ENCODE peak calls at places on chromosome 13, in four cellular contexts. W, E, J and B are unnamed samples.

GRCh38 chr13:109198585-109198984 is 569.2 kb downstream of the MYO16 start:
- ATAC-seq in W (no peak), E (no peak), J (no peak), B (no peak)

GRCh38 chr13:113927661-113928581 is 46.0 kb downstream of the C13orf46 start:
- ATAC-seq in W (no peak), E (no peak), J (peak; percentile 40), B (peak; percentile 55)

GRCh38 chr13:73861136-73861535 is 273.1 kb downstream of the KLF12 start:
- ATAC-seq in E (no peak), J (no peak), W (no peak), B (no peak)

GRCh38 chr13:36352350-36352749 is 6.2 kb upstream of the SPART start:
- ATAC-seq in W (no peak), J (no peak), E (no peak), B (no peak)

GRCh38 chr13:30766957-30767603 is 31.7 kb downstream of the ALOX5AP start:
- ATAC-seq in J (peak; percentile 82), E (peak; percentile 92), W (peak; percentile 85), B (no peak)

GRCh38 chr13:98476106-98476505 is 100.8 kb downstream of the STK24 start:
- ATAC-seq in W (peak; percentile 57), J (peak; percentile 3), E (peak; percentile 46), B (no peak)

GRCh38 chr13:30120133-30120822 is 187.1 kb downstream of the KATNAL1 start:
- ATAC-seq in J (no peak), E (peak; percentile 50), W (no peak), B (no peak)

GRCh38 chr13:99087954-99088491 is 110.2 kb upstream of the DOCK9 start:
- ATAC-seq in J (peak; percentile 40), W (peak; percentile 43), E (peak; percentile 54), B (peak; percentile 18)

GRCh38 chr13:33917135-33917534 is 99.2 kb downstream of the RFC3 start:
- ATAC-seq in W (no peak), E (no peak), J (no peak), B (no peak)

GRCh38 chr13:64925284-64925683 is 2304.9 kb downstream of the PCDH9 start:
- ATAC-seq in W (no peak), E (peak; percentile 29), J (no peak), B (no peak)

GRCh38 chr13:50596776-50597203 is 246.7 kb downstream of the DLEU7 start:
- ATAC-seq in W (no peak), E (no peak), J (no peak), B (no peak)

GRCh38 chr13:30829145-30829544 is 76.9 kb upstream of the MEDAG start:
- ATAC-seq in E (no peak), W (no peak), J (no peak), B (no peak)

GRCh38 chr13:33105387-33106005 is 89.3 kb downstream of the KL start:
- ATAC-seq in W (no peak), J (peak; percentile 34), E (peak; percentile 19), B (peak; percentile 20)

GRCh38 chr13:20939662-20940061 is 37.1 kb upstream of the XPO4 start:
- ATAC-seq in J (no peak), E (no peak), W (no peak), B (no peak)

GRCh38 chr13:99415014-99415650 is 86.1 kb upstream of the TM9SF2 start:
- ATAC-seq in W (no peak), J (no peak), E (no peak), B (peak; percentile 43)

GRCh38 chr13:100875392-100876043 is 200.9 kb upstream of the TMTC4 start:
- ATAC-seq in W (no peak), E (peak; percentile 88), J (no peak), B (no peak)

GRCh38 chr13:28550721-28551497 is 56.0 kb upstream of the FLT1 start:
- ATAC-seq in J (no peak), E (no peak), W (no peak), B (no peak)

GRCh38 chr13:20475927-20476691 is 49.5 kb downstream of the CRYL1 start:
- ATAC-seq in W (peak; percentile 88), E (peak; percentile 97), J (peak; percentile 94), B (peak; percentile 28)

GRCh38 chr13:31870511-31870910 is 131.2 kb downstream of the RXFP2 start:
- ATAC-seq in W (no peak), E (no peak), J (no peak), B (no peak)

GRCh38 chr13:49810825-49811526 is 18.5 kb upstream of the KPNA3 start:
- ATAC-seq in E (peak; percentile 30), J (no peak), W (no peak), B (no peak)

GRCh38 chr13:76955236-76955635 is 6.9 kb downstream of the ACOD1 start:
- ATAC-seq in J (no peak), W (no peak), E (no peak), B (no peak)

GRCh38 chr13:107104631-107105030 is 536.7 kb upstream of the ARGLU1 start:
- ATAC-seq in W (no peak), J (no peak), E (no peak), B (no peak)

GRCh38 chr13:19810996-19811881 is 28.5 kb upstream of the PSPC1 start:
- ATAC-seq in J (no peak), E (no peak), W (no peak), B (no peak)

GRCh38 chr13:24763596-24764275 is at the start of gene RNF17:
- ATAC-seq in W (no peak), J (no peak), E (no peak), B (no peak)

GRCh38 chr13:53204598-53204997 is 176.0 kb downstream of the OLFM4 start:
- ATAC-seq in W (no peak), J (no peak), E (no peak), B (no peak)

GRCh38 chr13:25775986-25776385 is 275.8 kb downstream of the SHISA2 start:
- ATAC-seq in J (no peak), E (no peak), W (no peak), B (no peak)

GRCh38 chr13:109869312-109870237 is 83.2 kb upstream of the IRS2 start:
- ATAC-seq in W (no peak), J (peak; percentile 91), E (peak; percentile 61), B (peak; percentile 81)

GRCh38 chr13:25080773-25081172 is 15.2 kb upstream of the PABPC3 start:
- ATAC-seq in W (no peak), J (no peak), E (no peak), B (no peak)

GRCh38 chr13:82747948-82748347 is 1134.3 kb downstream of the SLITRK1 start:
- ATAC-seq in J (no peak), E (no peak), W (no peak), B (no peak)

GRCh38 chr13:20990910-20991525 is 70.4 kb downstream of the LATS2 start:
- ATAC-seq in J (no peak), E (no peak), W (no peak), B (no peak)

GRCh38 chr13:42547615-42548014 is 26.3 kb upstream of the TNFSF11 start:
- ATAC-seq in W (no peak), J (no peak), E (no peak), B (no peak)

GRCh38 chr13:27132538-27132937 is 39.1 kb downstream of the USP12 start:
- ATAC-seq in J (no peak), W (no peak), E (peak; percentile 61), B (no peak)

GRCh38 chr13:112583592-112584277 is 4.2 kb downstream of the TUBGCP3 start:
- ATAC-seq in E (peak; percentile 53), J (no peak), W (no peak), B (no peak)

DNA sequence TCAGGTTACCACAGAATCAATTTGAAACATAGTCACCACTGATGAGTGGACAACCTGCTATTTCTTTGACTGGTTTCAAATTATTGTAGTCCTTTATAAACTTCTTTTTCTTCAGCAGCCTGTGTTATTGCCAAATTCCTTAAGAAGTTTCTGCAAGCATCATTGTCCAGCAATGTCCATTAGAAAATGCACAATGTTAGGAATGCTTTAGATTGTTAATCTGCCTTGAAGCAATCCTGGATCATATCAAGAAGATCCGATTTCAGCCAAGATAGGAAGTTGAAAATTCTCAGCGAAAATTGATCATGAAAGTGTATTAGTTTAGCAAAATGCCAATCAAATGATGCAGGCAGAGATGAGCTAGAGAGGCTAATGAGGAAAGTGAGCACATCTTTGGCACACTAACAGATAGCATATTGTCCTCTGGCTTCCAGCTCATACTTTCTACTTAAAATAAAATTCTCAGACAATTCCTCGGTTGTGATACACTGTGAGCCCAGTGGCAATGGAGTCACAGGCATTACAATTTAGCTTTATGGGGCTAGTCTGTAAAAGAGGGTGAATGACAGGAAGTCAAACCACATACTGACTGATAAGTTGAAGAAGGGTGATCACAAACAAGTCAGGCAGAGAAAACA is 270.5 kb downstream of the SLITRK6 start:
- ATAC-seq in E (no peak), J (no peak), W (no peak), B (peak; percentile 57)
- H3K4me3 ChIP-seq in E (no peak overlapping the region), J (no peak overlapping the region), W (no peak overlapping the region), B (no peak overlapping the region)

DNA sequence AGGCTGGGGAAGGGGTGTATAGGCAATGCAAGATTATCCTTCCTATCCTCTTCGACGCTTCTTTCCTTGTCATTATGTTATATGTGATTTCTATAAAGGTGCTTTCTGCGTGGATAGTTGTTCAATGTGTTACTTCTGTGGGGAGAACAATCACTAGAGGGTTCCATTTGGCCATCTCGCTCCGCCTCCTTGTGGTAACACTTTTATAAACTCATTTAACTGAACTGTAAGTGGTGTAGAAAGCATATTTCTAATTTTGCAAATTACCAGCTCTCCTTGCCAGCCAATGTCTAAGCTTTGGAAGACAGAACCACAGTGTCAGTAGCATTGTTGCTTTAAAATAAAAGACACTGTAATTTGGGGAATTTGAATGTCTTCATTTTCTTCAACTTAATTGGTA is 1093.7 kb upstream of the MIR17HG start:
- ATAC-seq in J (no peak), W (no peak), E (no peak), B (no peak)
- TF ChIP-seq CTCF in J (no peak), W (no peak), E (no peak), B (no peak)

GRCh38 chr13:51727634-51728274 is 76.2 kb downstream of the DHRS12 start:
- ATAC-seq in E (no peak), W (no peak), J (no peak), B (no peak)
- H3K4me1 ChIP-seq in E (no peaks in the 10 kb centered on the region), W (no peaks in the 10 kb centered on the region), J (no peaks in the 10 kb centered on the region), B (peaks cover 16% of the 10 kb centered on the region)

DNA sequence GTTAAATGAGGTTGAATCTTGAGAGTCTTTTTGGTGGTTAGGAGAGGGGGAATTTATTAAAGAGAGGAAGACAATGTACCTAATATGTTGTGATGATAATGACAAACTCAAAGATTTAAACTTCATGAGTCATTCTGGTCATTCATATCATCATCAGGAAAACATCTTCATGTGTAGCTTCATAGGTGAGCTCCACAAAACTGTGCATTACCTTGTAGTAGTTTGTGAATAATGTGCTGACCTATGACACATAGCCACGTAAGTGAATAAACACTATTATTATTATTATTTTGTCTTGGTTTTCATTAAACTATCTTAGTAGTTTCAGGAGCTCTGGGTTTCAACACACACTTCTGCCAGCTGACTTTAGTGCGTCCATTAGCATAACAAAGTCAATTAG is 997 bp upstream of the GPC6 start:
- ATAC-seq in W (no peak), J (no peak), E (no peak), B (no peak)
- H3K4me3 ChIP-seq in W (no peak overlapping the region), J (no peak overlapping the region), E (no peak overlapping the region), B (no peak overlapping the region)